ENCODE peak calls at places on chromosomes 1 and 21, in six cellular contexts. A is CD8-positive, alpha-beta memory T cell; Y is naive thymus-derived CD4-positive, alpha-beta T cell; T is left lung; X is aorta; L is ovary. G is an unnamed sample.

GRCh38 chr1:243260221-243260880 is 4.5 kb downstream of the SDCCAG8 start:
- DNase-seq in Y (no peak), X (no peak), L (no peak), T (no peak), A (no peak), G (no peak)

GRCh38 chr1:40477680-40478057 is 579 bp downstream of the ZFP69 start:
- DNase-seq in L (peak; percentile 34), Y (no peak), T (no peak), A (no peak), X (no peak), G (no peak)

GRCh38 chr1:10525208-10525607 is 50.5 kb downstream of the PEX14 start:
- DNase-seq in Y (no peak), L (no peak), T (no peak), A (no peak), X (no peak), G (no peak)

GRCh38 chr21:38993561-38993960 is 187.8 kb downstream of the ETS2 start:
- DNase-seq in T (no peak), Y (no peak), X (peak; percentile 88), A (no peak), L (no peak), G (no peak)

GRCh38 chr1:159983681-159984080 is 29.6 kb upstream of the SLAMF9 start:
- DNase-seq in L (no peak), A (no peak), Y (no peak), X (no peak), T (no peak), G (no peak)

GRCh38 chr1:110464340-110464739 is 13.4 kb downstream of the PROK1 start:
- DNase-seq in T (no peak), A (no peak), X (no peak), L (no peak), Y (no peak), G (no peak)

GRCh38 chr21:15132781-15133180 is 68.0 kb upstream of the NRIP1 start:
- DNase-seq in T (no peak), X (no peak), L (no peak), A (no peak), Y (no peak), G (no peak)

GRCh38 chr1:67060811-67061218 is 6.9 kb upstream of the SLC35D1 start:
- DNase-seq in L (no peak), Y (no peak), X (no peak), A (no peak), T (no peak), G (no peak)

GRCh38 chr1:111746614-111746999 is 7.4 kb upstream of the INKA2 start:
- DNase-seq in L (no peak), A (no peak), Y (no peak), T (no peak), X (no peak), G (no peak)

GRCh38 chr1:6870086-6870485 is 84.8 kb downstream of the CAMTA1 start:
- DNase-seq in T (no peak), A (no peak), L (no peak), Y (no peak), X (no peak), G (no peak)

GRCh38 chr1:96748078-96748477 is 26.5 kb downstream of the PTBP2 start:
- DNase-seq in Y (no peak), A (no peak), T (no peak), X (no peak), L (no peak), G (no peak)

GRCh38 chr1:91697322-91698260 is 188.4 kb downstream of the TGFBR3 start:
- DNase-seq in Y (no peak), A (peak; percentile 9), X (no peak), T (no peak), L (no peak), G (no peak)

GRCh38 chr1:102100666-102101065 is 103.9 kb upstream of the OLFM3 start:
- DNase-seq in L (no peak), A (no peak), T (no peak), X (no peak), Y (no peak), G (no peak)

DNA sequence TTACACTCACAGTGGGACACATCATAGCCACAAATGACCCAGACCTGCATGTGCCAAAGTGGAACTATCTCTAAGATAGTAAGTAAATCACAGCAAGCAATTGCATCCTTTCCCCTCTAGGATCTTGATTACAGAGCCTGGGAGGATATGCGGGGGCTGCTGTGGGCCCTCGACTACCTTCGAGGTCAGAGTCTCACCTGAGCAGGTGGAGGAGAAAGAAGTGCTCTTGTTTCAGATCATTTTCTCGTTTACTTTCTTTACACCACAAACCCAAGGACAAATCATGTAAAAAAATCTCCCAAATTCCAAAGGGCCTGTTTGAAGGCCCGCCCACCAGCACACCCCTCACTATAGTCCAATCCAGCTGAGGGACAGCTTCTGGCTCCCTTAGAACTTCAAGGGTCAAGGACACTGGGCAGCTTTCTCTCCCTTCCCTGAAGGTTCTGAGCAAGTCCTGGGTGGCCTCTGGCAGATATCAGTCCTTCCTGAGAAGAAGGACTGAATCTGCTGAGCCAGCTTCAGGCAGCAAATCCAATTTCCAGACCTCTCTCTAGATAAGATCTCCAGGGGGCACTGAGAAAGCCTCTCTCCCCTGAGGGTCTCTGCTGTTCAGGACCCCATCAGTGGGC is 5.6 kb downstream of the STK40 start:
- DNase-seq in X (peak; percentile 24), L (peak; percentile 83), T (no peak), A (no peak), Y (no peak), G (no peak)
- H3K4me3 ChIP-seq in X (no peak overlapping the region), L (no peak overlapping the region), T (no peak overlapping the region), A (no peak overlapping the region), Y (no peak overlapping the region), G (no peak overlapping the region)

DNA sequence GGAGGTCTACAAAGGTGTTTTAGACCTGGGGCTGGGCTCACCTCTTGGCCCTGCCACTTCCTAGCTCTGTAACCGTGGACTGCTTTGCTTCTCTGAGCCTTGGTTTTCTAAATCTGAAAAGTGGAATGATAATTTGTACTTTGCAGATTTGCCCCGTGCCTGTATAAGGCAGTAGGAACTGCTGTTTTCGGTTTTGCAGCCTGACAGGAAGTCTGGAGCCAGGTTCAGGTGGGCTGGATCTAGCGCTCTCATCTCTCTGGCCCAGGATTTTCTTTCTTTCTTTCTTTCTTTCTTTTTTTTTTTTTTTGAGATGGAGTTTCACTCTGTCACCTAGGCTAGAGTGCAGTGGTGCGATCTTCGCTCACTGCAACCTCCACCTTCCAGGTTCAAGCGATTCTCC is 17.2 kb downstream of the IFNAR2 start:
- DNase-seq in A (no peak), X (no peak), T (no peak), L (no peak), Y (no peak), G (no peak)
- H3K4me1 ChIP-seq in A (peaks cover 59% of the 10 kb centered on the region), X (no peaks in the 10 kb centered on the region), T (no peaks in the 10 kb centered on the region), L (no peaks in the 10 kb centered on the region), Y (peaks cover 63% of the 10 kb centered on the region), G (no peaks in the 10 kb centered on the region)

GRCh38 chr1:42845866-42846256 is 552 bp upstream of the ZNF691 start:
- DNase-seq in A (no peak), L (no peak), X (no peak), T (no peak), Y (no peak), G (no peak)

GRCh38 chr1:42847111-42847580 is 733 bp downstream of the ZNF691 start:
- DNase-seq in T (no peak), L (no peak), Y (no peak), A (no peak), X (no peak), G (no peak)

GRCh38 chr1:42846257-42847110 is at the start of gene ZNF691:
- DNase-seq in A (peak; percentile 84), Y (peak; percentile 51), X (peak; percentile 97), L (peak; percentile 92), T (peak; percentile 93), G (peak; percentile 94)

GRCh38 chr1:42844592-42845140 is 1.7 kb upstream of the ZNF691 start:
- DNase-seq in A (no peak), X (no peak), T (no peak), L (no peak), Y (no peak), G (no peak)

GRCh38 chr1:42845193-42845592 is 1.2 kb upstream of the ZNF691 start:
- DNase-seq in A (no peak), L (no peak), X (no peak), T (no peak), Y (no peak), G (no peak)
- H3K4me3 ChIP-seq in A (no peak overlapping the region), L (no peak overlapping the region), X (no peak overlapping the region), T (peak overlapping the region; percentile 91), Y (no peak overlapping the region), G (no peak overlapping the region)

GRCh38 chr1:26996024-26996423 is 2.5 kb downstream of the TRNP1 start:
- DNase-seq in A (no peak), X (no peak), Y (no peak), L (no peak), T (no peak), G (no peak)
- H3K4me1 ChIP-seq in A (peaks cover 15% of the 10 kb centered on the region), X (no peaks in the 10 kb centered on the region), Y (peaks cover 21% of the 10 kb centered on the region), L (peaks cover 14% of the 10 kb centered on the region), T (peaks cover 16% of the 10 kb centered on the region), G (peaks cover 15% of the 10 kb centered on the region)

DNA sequence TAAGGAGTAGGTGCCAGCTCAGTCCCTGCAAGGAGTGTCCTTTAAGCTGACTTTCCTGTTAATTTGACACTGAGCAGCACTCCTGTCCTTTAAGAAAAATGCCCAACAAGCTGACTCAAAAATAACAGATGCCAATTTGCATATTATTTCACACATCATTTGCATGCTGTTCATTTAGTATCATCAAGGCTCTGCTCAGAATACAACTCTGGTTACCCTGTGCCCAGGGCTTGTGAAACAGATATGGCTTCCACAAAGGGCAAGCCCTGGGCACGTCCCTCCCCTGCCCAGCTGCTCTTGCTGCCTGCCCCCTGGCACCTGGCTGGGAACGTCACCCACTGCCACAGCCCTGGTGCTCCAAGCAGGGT is 10.3 kb downstream of the KCNN3 start:
- DNase-seq in L (no peak), X (no peak), A (no peak), T (no peak), Y (no peak), G (no peak)
- H3K4me3 ChIP-seq in L (no peak overlapping the region), X (no peak overlapping the region), A (no peak overlapping the region), T (no peak overlapping the region), Y (no peak overlapping the region), G (no peak overlapping the region)

DNA sequence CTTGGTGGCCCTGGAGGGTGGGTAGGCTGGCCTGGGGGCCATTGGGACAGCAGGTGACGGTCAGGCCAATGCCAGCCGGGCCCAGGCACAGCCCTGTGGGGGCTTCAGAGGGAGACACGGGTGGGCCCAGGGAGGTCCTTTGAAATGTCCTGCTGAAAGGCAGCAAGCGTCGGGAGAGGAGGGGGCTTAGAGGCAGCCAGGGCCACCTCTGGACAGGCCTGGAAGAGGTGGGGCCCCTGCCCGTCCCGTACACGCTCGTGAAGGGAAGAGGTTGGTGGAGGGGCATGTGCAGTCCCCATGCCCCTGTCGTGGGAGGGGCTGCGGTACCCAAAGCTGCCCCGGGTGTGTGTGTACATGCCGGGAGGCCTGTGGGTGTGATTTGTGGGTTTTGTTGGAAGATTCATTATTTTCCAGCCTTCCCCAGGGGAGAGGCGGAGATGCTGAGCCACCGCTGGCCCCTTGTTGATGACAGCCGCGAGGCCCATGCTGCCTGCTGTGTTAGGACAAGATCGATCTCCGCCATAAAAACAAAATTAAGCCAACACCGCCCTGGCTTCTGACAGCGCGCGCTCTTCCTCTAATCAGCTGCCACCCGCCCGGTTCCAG is 3.4 kb upstream of the PLCH2 start:
- DNase-seq in L (no peak), T (no peak), A (no peak), X (no peak), Y (no peak), G (no peak)
- H3K4me1 ChIP-seq in L (no peaks in the 10 kb centered on the region), T (no peaks in the 10 kb centered on the region), A (no peaks in the 10 kb centered on the region), X (no peaks in the 10 kb centered on the region), Y (no peaks in the 10 kb centered on the region), G (no peaks in the 10 kb centered on the region)